ENCODE peak calls at places on chromosomes 1 and 21, in eight cellular contexts. V is fibroblast of lung, G is NCI-H345, T is NCI-H460, P is myocyte, I is adrenal gland, C is LNCaP clone FGC, Z is COR-L47. L is an unnamed sample.

GRCh38 chr1:18951416-18951815 is 5.1 kb downstream of the IFFO2 start:
- DNase-seq in V (no peak), Z (no peak), I (no peak), C (no peak), T (no peak), G (no peak), P (no peak), L (no peak)

GRCh38 chr1:187038789-187039188 is 210.0 kb downstream of the PLA2G4A start:
- DNase-seq in G (no peak), T (no peak), P (no peak), I (no peak), V (peak; percentile 84), C (no peak), Z (no peak), L (no peak)

GRCh38 chr1:152034324-152034653 is 2.5 kb downstream of the S100A11 start:
- DNase-seq in G (no peak), P (no peak), C (no peak), I (no peak), Z (no peak), T (no peak), V (no peak), L (no peak)

GRCh38 chr1:170073893-170074249 is 624 bp downstream of the KIFAP3 start:
- DNase-seq in P (no peak), C (no peak), T (no peak), G (peak; percentile 21), I (no peak), V (no peak), Z (no peak), L (no peak)

GRCh38 chr21:39121600-39122355 is 61.5 kb downstream of the PSMG1 start:
- DNase-seq in P (peak; percentile 86), T (no peak), Z (no peak), I (no peak), C (no peak), V (peak; percentile 53), G (no peak), L (no peak)

GRCh38 chr1:9413877-9414213 is 121.2 kb downstream of the SPSB1 start:
- DNase-seq in P (peak; percentile 79), I (no peak), Z (no peak), G (no peak), T (no peak), V (peak; percentile 90), C (no peak), L (no peak)

GRCh38 chr21:39687069-39687468 is 57.9 kb upstream of the IGSF5 start:
- DNase-seq in Z (no peak), I (no peak), G (no peak), V (no peak), T (no peak), C (no peak), P (no peak), L (no peak)

GRCh38 chr1:77832889-77833288 is 53.4 kb downstream of the MIGA1 start:
- DNase-seq in G (peak; percentile 3), P (peak; percentile 88), I (no peak), T (no peak), C (peak; percentile 17), V (peak; percentile 98), Z (peak; percentile 7), L (no peak)

GRCh38 chr1:23795676-23796465 is 4.7 kb downstream of the GALE start:
- DNase-seq in V (no peak), T (no peak), P (no peak), Z (no peak), G (no peak), I (no peak), C (no peak), L (no peak)

GRCh38 chr21:44926364-44927101 is 5.8 kb upstream of the ITGB2 start:
- DNase-seq in Z (no peak), V (peak; percentile 64), T (no peak), G (no peak), I (no peak), C (no peak), P (no peak), L (no peak)

GRCh38 chr1:109225248-109226077 is 11.7 kb downstream of the SARS1 start:
- DNase-seq in C (no peak), I (no peak), V (no peak), Z (no peak), P (no peak), G (no peak), T (no peak), L (peak; percentile 63)

GRCh38 chr1:66490817-66491216 is 43.1 kb upstream of the SGIP1 start:
- DNase-seq in Z (no peak), I (no peak), V (no peak), T (no peak), P (no peak), G (no peak), C (no peak), L (no peak)

GRCh38 chr21:39377444-39378050 is 28.7 kb upstream of the HMGN1 start:
- DNase-seq in G (peak; percentile 43), C (no peak), V (peak; percentile 7), Z (no peak), T (no peak), I (no peak), P (no peak), L (no peak)

GRCh38 chr1:44924835-44925464 is 61.4 kb downstream of the EIF2B3 start:
- DNase-seq in V (peak; percentile 87), Z (no peak), I (no peak), T (peak; percentile 40), C (no peak), P (peak; percentile 59), G (no peak), L (no peak)

GRCh38 chr1:5914676-5915285 is 77.4 kb downstream of the NPHP4 start:
- DNase-seq in I (no peak), T (no peak), P (no peak), V (no peak), Z (no peak), G (no peak), C (no peak), L (no peak)

GRCh38 chr1:229762891-229763290 is 136.8 kb downstream of the URB2 start:
- DNase-seq in G (no peak), Z (no peak), T (no peak), I (no peak), V (peak; percentile 12), C (no peak), P (no peak), L (no peak)

GRCh38 chr1:198830397-198830796 is 191.6 kb downstream of the PTPRC start:
- DNase-seq in G (no peak), C (no peak), V (peak; percentile 77), I (no peak), P (no peak), Z (no peak), T (no peak), L (no peak)

GRCh38 chr1:20357796-20358195 is 67.1 kb downstream of the VWA5B1 start:
- DNase-seq in Z (no peak), T (no peak), P (no peak), C (no peak), G (no peak), I (no peak), V (no peak), L (no peak)

GRCh38 chr1:154006136-154006535 is 15.6 kb downstream of the RPS27 start:
- DNase-seq in V (peak; percentile 64), C (no peak), P (no peak), Z (no peak), I (no peak), T (no peak), G (no peak), L (no peak)

GRCh38 chr1:59393211-59394180 is 96.6 kb downstream of the FGGY start:
- DNase-seq in P (peak; percentile 96), Z (peak; percentile 10), T (no peak), V (peak; percentile 96), I (peak; percentile 57), C (peak; percentile 34), G (no peak), L (peak; percentile 81)

GRCh38 chr1:92948071-92948470 is 13.2 kb downstream of the DIPK1A start:
- DNase-seq in C (no peak), V (no peak), Z (no peak), P (no peak), G (no peak), T (no peak), I (no peak), L (no peak)

GRCh38 chr1:184563308-184563707 is 176.5 kb downstream of the C1orf21 start:
- DNase-seq in V (peak; percentile 13), T (no peak), Z (peak; percentile 34), C (no peak), G (peak; percentile 5), P (peak; percentile 67), I (no peak), L (peak; percentile 30)

GRCh38 chr1:13517193-13517812 is 3.5 kb upstream of the LRRC38 start:
- DNase-seq in Z (no peak), C (no peak), T (no peak), I (no peak), P (no peak), G (no peak), V (no peak), L (no peak)

GRCh38 chr1:200129480-200129879 is 102.0 kb downstream of the NR5A2 start:
- DNase-seq in I (no peak), C (no peak), V (no peak), Z (no peak), T (no peak), P (no peak), G (peak; percentile 37), L (no peak)

GRCh38 chr1:3336641-3337621 is 117.5 kb upstream of the ARHGEF16 start:
- DNase-seq in C (peak; percentile 52), P (no peak), Z (no peak), G (no peak), I (no peak), T (no peak), V (no peak), L (no peak)

GRCh38 chr1:12594490-12594889 is 23.5 kb downstream of the DHRS3 start:
- DNase-seq in G (no peak), I (no peak), V (no peak), T (no peak), P (no peak), Z (no peak), C (no peak), L (no peak)

GRCh38 chr1:35505911-35506798 is 51.0 kb downstream of the KIAA0319L start:
- DNase-seq in V (peak; percentile 84), C (peak; percentile 98), G (no peak), P (peak; percentile 79), I (no peak), Z (peak; percentile 59), T (no peak), L (no peak)

GRCh38 chr1:6614019-6614952 is 755 bp downstream of the PHF13 start:
- DNase-seq in V (peak; percentile 27), I (peak; percentile 76), G (peak; percentile 44), C (no peak), P (peak; percentile 45), T (no peak), Z (no peak), L (no peak)

L was measured in NCI-H2227 treated with DMSO at 0.1 percent for 48 hours.